ENCODE peak calls at places on chromosomes 1 and 21, in four cellular contexts. T, Z, R and G are unnamed samples.

GRCh38 chr1:54583868-54584267 is 35.8 kb downstream of the ACOT11 start:
- DNase-seq in T (no peak), Z (no peak), R (no peak), G (no peak)

GRCh38 chr1:232891116-232891515 is 59.3 kb upstream of the NTPCR start:
- DNase-seq in T (no peak), Z (no peak), R (peak), G (no peak)

GRCh38 chr1:13663969-13664368 is 36.0 kb upstream of the PRDM2 start:
- DNase-seq in T (no peak), Z (no peak), R (no peak), G (no peak)

GRCh38 chr1:114131526-114132220 is 22.0 kb downstream of the SYT6 start:
- DNase-seq in T (no peak), Z (no peak), R (peak), G (no peak)

GRCh38 chr1:44677201-44677520 is 2.6 kb downstream of the ARMH1 start:
- DNase-seq in T (peak), Z (no peak), R (peak), G (peak)

GRCh38 chr1:10628685-10629084 is 153.9 kb downstream of the PEX14 start:
- DNase-seq in T (no peak), Z (no peak), R (peak), G (no peak)

GRCh38 chr1:99264201-99265021 is at the start of gene PLPPR4:
- DNase-seq in T (peak), Z (no peak), R (peak), G (peak)

GRCh38 chr1:219812491-219813221 is 115.7 kb downstream of the SLC30A10 start:
- DNase-seq in T (peak), Z (no peak), R (peak), G (peak)

GRCh38 chr1:162627662-162628296 is 4.5 kb upstream of the DDR2 start:
- DNase-seq in T (peak), Z (no peak), R (peak), G (peak)

GRCh38 chr21:44701541-44701940 is 4.6 kb downstream of the KRTAP10-12 start:
- DNase-seq in T (no peak), Z (no peak), R (no peak), G (no peak)

GRCh38 chr1:161081519-161081918 is 7.8 kb downstream of the NECTIN4 start:
- DNase-seq in T (no peak), Z (no peak), R (no peak), G (no peak)

GRCh38 chr1:187067160-187067559 is 238.4 kb downstream of the PLA2G4A start:
- DNase-seq in T (no peak), Z (no peak), R (no peak), G (no peak)

GRCh38 chr1:11944358-11944981 is 10.0 kb downstream of the PLOD1 start:
- DNase-seq in T (no peak), Z (no peak), R (no peak), G (no peak)

GRCh38 chr21:25558123-25558522 is 49.2 kb downstream of the MRPL39 start:
- DNase-seq in T (no peak), Z (no peak), R (no peak), G (no peak)

GRCh38 chr21:45295576-45296365 is 8.1 kb upstream of the POFUT2 start:
- DNase-seq in T (no peak), Z (no peak), R (peak), G (no peak)

GRCh38 chr1:21573971-21574458 is 64.8 kb downstream of the ALPL start:
- DNase-seq in T (peak), Z (no peak), R (peak), G (peak)
- TF ChIP-seq FOS in T (no peak), Z (no peak), R (no peak), G (no peak)

DNA sequence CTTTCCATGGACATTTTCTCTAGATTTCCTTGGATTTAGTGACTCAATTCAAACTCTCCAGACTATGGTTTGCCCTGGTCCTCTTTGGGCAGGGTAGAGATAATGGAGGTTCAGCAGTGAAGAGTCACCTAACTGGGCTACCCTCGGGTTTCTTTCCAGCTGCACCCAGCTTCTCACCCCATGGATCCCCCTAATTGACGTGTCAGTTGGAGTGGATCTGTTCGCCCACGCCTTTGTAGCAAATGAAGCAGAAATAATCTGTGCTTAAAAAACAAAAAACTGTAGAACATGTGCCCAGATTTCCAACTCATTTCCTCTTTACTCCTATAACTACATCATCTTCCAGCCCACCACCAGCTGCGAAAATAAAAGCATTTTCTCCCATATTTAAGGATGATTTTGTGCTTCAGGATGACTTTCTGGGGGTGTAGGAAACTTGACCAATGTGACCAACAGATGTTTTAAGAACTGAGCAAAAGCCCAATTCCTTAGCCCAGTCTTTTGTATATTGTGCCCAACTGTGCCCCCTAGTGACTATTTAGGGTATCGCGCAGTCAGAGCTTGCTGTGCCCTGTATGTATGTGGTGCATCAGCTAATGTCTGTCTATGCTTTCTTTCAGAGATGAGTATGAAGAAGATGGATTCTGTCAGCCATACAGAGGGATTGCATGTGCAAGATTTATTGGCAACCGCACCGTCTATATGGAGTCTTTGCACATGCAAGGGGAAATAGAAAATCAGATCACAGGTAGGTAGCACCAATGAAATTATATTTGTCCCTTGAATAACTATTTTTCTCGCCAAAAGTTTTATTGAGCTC is 66.5 kb upstream of the UBE2U start:
- DNase-seq in T (peak), Z (peak), R (peak), G (peak)
- H3K4me2 ChIP-seq in T (no peak), Z (no peak), R (no peak), G (no peak)

GRCh38 chr1:202164271-202165037 is 4.1 kb upstream of the PTPN7 start:
- DNase-seq in T (peak), Z (peak), R (no peak), G (no peak)
- TF ChIP-seq FOS in T (no peak), Z (no peak), R (no peak), G (no peak)

DNA sequence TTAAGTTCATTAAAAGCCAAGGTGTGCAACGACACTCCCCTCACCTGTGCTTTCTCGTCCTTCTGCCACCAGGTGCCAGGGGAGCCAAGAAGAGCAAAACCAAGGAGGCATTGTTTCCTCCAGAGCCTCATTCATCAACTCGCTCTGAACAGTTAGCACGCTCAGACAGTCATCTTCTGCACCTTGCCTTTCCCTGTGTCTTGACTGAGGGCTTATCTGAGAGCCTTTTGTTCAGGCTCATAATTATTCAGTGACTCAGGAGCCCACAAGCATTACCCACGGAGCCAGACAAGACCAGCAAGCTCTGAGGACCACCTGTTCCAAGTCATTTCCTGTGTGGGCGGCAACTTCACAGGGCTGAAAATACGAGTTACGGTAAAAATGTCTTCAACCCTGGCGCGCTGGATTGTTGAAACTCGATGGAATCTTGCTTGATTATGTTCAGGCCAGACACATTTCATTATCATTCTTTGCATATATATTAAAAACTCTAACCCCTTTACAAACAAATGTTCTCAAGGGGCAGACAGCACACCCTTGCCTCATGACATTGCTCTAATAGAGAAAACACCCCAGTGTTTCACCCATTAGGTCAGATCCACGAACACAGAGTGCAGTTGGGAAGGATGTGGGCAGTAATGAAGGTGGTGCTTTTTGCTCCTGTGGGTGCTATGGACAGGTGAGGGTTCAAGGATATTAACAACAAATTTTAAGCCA is 89.7 kb upstream of the RUNX1 start:
- DNase-seq in T (peak), Z (no peak), R (peak), G (no peak)
- H3K4me2 ChIP-seq in T (peak), Z (no peak), R (no peak), G (no peak)

GRCh38 chr1:46219551-46220520 is 16.7 kb downstream of the LURAP1 start:
- DNase-seq in T (no peak), Z (no peak), R (no peak), G (no peak)
- TF ChIP-seq FOS in T (no peak), Z (no peak), R (no peak), G (no peak)